ENCODE peak calls at places on chromosomes 6 and 20, in five cellular contexts. S is K562, V is HepG2, D is H1, M is GM12878. F is an unnamed sample.

GRCh38 chr6:107869871-107870270 is 45.8 kb upstream of the SCML4 start:
- DNase-seq in S (no peak), V (no peak), D (no peak), M (no peak), F (no peak)

GRCh38 chr6:12605888-12606345 is 110.7 kb upstream of the PHACTR1 start:
- DNase-seq in S (peak; percentile 75), V (peak; percentile 72), D (peak; percentile 55), M (peak; percentile 90), F (peak; percentile 57)

GRCh38 chr20:30811896-30812671 is 445.4 kb upstream of the DEFB115 start:
- DNase-seq in S (peak; percentile 81), V (no peak), D (peak; percentile 52), M (peak; percentile 20), F (peak; percentile 88)

GRCh38 chr6:127464161-127464880 is 5.1 kb upstream of the KIAA0408 start:
- DNase-seq in S (no peak), V (no peak), D (no peak), M (no peak), F (no peak)

GRCh38 chr20:10609726-10610125 is 64.1 kb downstream of the JAG1 start:
- DNase-seq in S (no peak), V (no peak), D (no peak), M (no peak), F (no peak)

GRCh38 chr20:33081411-33082154 is 2.1 kb downstream of the BPIFB4 start:
- DNase-seq in S (no peak), V (no peak), D (no peak), M (no peak), F (no peak)

GRCh38 chr6:112501705-112502104 is 154.6 kb downstream of the RFPL4B start:
- DNase-seq in S (no peak), V (no peak), D (no peak), M (no peak), F (peak; percentile 63)

GRCh38 chr6:152085533-152085932 is 278.1 kb downstream of the ESR1 start:
- DNase-seq in S (peak; percentile 11), V (peak; percentile 13), D (no peak), M (no peak), F (no peak)

GRCh38 chr6:128518531-128519131 is 1.8 kb downstream of the PTPRK start:
- DNase-seq in S (no peak), V (no peak), D (no peak), M (no peak), F (no peak)

GRCh38 chr20:32218156-32218900 is 10.6 kb downstream of the POFUT1 start:
- DNase-seq in S (no peak), V (no peak), D (no peak), M (no peak), F (no peak)

GRCh38 chr20:55565374-55565773 is 439.9 kb downstream of the CBLN4 start:
- DNase-seq in S (no peak), V (no peak), D (no peak), M (no peak), F (no peak)

GRCh38 chr6:166381381-166381732 is 1.4 kb downstream of the MPC1 start:
- DNase-seq in S (no peak), V (no peak), D (no peak), M (no peak), F (no peak)

GRCh38 chr6:82741996-82742385 is 323.6 kb downstream of the UBE3D start:
- DNase-seq in S (no peak), V (no peak), D (no peak), M (no peak), F (no peak)

GRCh38 chr6:100296810-100297544 is 167.7 kb downstream of the SIM1 start:
- DNase-seq in S (no peak), V (peak; percentile 50), D (no peak), M (no peak), F (no peak)

GRCh38 chr6:33779895-33780294 is 9.0 kb downstream of the LEMD2 start:
- DNase-seq in S (no peak), V (no peak), D (no peak), M (no peak), F (no peak)

GRCh38 chr20:51958636-51959542 is 156.6 kb upstream of the SALL4 start:
- DNase-seq in S (no peak), V (no peak), D (no peak), M (no peak), F (no peak)

GRCh38 chr20:11976966-11977365 is 59.3 kb downstream of the BTBD3 start:
- DNase-seq in S (no peak), V (no peak), D (no peak), M (no peak), F (no peak)

GRCh38 chr6:133991096-133991593 is 38.1 kb downstream of the TBPL1 start:
- DNase-seq in S (peak; percentile 25), V (peak; percentile 21), D (no peak), M (no peak), F (no peak)

GRCh38 chr6:80548496-80548895 is 442.0 kb downstream of the BCKDHB start:
- DNase-seq in S (no peak), V (no peak), D (no peak), M (no peak), F (no peak)

DNA sequence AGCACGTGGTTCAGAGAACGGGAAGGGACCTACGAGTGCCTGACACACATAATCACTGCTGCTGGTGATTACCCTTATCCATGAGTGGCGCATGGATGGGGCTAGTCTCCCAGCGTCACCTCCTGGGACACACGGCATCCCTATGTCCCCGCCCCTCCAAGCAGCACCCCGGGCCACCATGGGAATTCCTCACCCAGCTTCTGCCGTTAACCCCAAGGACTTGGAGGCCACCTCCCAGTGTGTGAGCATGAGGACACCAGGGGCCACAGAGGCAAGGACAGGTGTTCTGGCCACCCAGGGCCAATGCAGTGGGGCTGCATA is 9.8 kb downstream of the CHRNA4 start:
- DNase-seq in S (no peak), V (no peak), D (no peak), M (no peak), F (no peak)
- H3K9me3 ChIP-seq in S (no peaks in the 10 kb centered on the region), V (no peaks in the 10 kb centered on the region), D (no peaks in the 10 kb centered on the region), M (no peaks in the 10 kb centered on the region), F (no peaks in the 10 kb centered on the region)

GRCh38 chr20:62818592-62819493 is 2.0 kb downstream of the COL9A3 start:
- DNase-seq in S (no peak), V (peak; percentile 96), D (no peak), M (no peak), F (peak; percentile 92)
- TF ChIP-seq POLR2AphosphoS5 in S (no peak), V (no peak), D (no peak), M (no peak), F (no peak)

DNA sequence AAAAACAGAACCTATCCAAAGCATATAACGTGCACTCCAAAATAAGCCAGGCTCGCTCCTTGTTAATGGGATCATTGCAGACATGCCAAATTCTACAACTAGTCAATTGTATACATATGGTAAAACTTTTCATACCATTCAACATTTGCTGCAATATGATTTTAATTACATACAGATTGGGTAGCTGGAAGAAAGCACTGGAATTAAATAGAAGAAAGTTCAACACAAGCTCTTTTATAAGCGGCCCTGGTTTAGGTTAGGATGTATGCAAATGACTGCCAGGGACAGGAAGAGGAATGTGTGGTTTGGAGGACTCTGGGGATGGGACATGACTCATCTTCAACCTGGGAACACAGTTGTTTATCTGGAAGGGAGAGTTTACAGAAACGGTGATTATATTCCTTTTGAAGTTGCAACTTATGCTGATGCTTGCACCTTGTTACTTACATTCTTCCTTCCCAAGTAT is 62.5 kb upstream of the TIAM2 start:
- DNase-seq in S (peak; percentile 23), V (peak; percentile 85), D (no peak), M (no peak), F (peak; percentile 38)
- TF ChIP-seq RFX5 in S (no peak), V (no peak), D (no peak), M (no peak), F (no peak)

GRCh38 chr20:29085625-29086024 is 2171.8 kb upstream of the DEFB115 start:
- DNase-seq in S (peak; percentile 11), V (no peak), D (no peak), M (no peak), F (no peak)

DNA sequence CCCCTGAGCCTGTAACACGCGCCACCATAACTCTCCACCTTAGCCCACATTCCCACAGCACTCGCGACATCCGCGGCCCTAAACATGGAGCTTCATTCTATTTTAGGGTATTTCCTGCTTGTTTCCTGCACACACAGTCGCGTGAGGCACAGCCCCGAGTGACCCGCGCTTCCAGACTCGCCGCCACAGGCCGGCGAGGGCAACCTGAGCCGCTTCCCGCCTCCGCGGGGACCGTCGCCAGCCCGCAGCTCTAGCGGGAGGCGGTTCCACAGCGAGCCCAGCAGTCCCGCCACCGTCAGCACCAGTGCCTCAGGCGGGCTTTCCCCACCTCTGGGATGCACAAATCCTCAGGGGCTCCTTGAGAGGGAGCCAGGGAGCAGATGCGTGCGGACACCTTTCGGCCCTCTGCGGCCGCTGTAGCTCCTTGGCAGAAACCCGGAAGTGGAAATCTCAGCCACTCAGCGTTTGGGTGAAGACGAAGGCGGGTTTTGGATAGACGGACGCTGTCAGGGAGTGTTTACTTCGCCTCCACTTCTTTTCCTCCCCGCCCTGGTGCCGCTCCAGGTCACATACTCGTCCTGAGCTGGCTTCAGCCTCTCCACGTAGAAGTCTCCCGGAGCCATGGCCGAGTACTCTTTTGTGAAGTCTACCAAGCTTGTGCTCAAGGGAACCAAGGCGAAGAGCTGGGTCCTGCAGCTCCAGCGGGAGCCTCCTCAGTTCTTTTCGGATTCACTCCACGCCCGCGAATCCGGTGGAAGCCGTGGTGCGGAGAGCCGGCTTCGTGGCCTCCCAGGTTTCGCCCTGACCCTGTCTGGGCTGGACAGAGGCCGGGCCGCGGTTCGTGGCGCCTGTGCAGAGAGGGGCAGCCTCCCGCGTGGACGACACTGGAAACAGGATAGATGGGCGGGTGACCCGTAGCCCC is 2177.4 kb upstream of the DEFB115 start:
- DNase-seq in S (peak; percentile 97), V (peak; percentile 84), D (no peak), M (no peak), F (peak; percentile 87)
- H3K9me3 ChIP-seq in S (no peaks in the 10 kb centered on the region), V (peaks cover 43% of the 10 kb centered on the region), D (peaks cover 34% of the 10 kb centered on the region), M (no peaks in the 10 kb centered on the region), F (no peaks in the 10 kb centered on the region)

GRCh38 chr6:113857565-113858066 is 471 bp downstream of the MARCKS start:
- DNase-seq in S (no peak), V (no peak), D (peak; percentile 53), M (no peak), F (peak; percentile 60)

GRCh38 chr6:113856571-113857564 is at the start of gene MARCKS:
- DNase-seq in S (peak; percentile 70), V (peak; percentile 75), D (peak; percentile 84), M (no peak), F (peak; percentile 82)

GRCh38 chr6:113855500-113856010 is 1.6 kb upstream of the MARCKS start:
- DNase-seq in S (peak; percentile 9), V (no peak), D (peak; percentile 62), M (no peak), F (no peak)

GRCh38 chr6:113854531-113855499 is 2.3 kb upstream of the MARCKS start:
- DNase-seq in S (peak; percentile 61), V (peak; percentile 44), D (peak; percentile 82), M (no peak), F (peak; percentile 92)

GRCh38 chr6:113856011-113856551 is 1.1 kb upstream of the MARCKS start:
- DNase-seq in S (peak; percentile 20), V (no peak), D (no peak), M (no peak), F (peak; percentile 22)
- TF ChIP-seq POLR2AphosphoS5 in S (no peak), V (no peak), D (no peak), M (peak; percentile 11), F (no peak)

GRCh38 chr20:24695529-24696225 is 226.2 kb downstream of the SYNDIG1 start:
- DNase-seq in S (no peak), V (no peak), D (no peak), M (no peak), F (peak; percentile 3)
- TF ChIP-seq RFX5 in S (no peak), V (no peak), D (no peak), M (no peak), F (no peak)

F was measured in SK-N-SH.